ENCODE peak calls at places on chromosomes 13 and 19, in four cellular contexts. One of them, this sample, is unnamed.

GRCh38 chr19:19900574-19901444 is at the start of gene ZNF93:
- DNase-seq in breast epithelium: peak
- DNase-seq in tibial nerve: peak
- DNase-seq in A549: no peak
- DNase-seq in this sample: peak

GRCh38 chr19:46000497-46001246 is 5.4 kb downstream of the CCDC61 start:
- DNase-seq in A549: no peak
- DNase-seq in breast epithelium: peak
- DNase-seq in tibial nerve: no peak
- DNase-seq in this sample: peak

GRCh38 chr19:30783212-30783611 is 411.0 kb downstream of the ZNF536 start:
- DNase-seq in tibial nerve: no peak
- DNase-seq in A549: no peak
- DNase-seq in breast epithelium: no peak
- DNase-seq in this sample: no peak

GRCh38 chr13:96252903-96253302 is 163.0 kb downstream of the HS6ST3 start:
- DNase-seq in breast epithelium: no peak
- DNase-seq in tibial nerve: no peak
- DNase-seq in A549: no peak
- DNase-seq in this sample: no peak

GRCh38 chr19:35790981-35791813 is 15.8 kb downstream of the ARHGAP33 start:
- DNase-seq in tibial nerve: no peak
- DNase-seq in breast epithelium: no peak
- DNase-seq in A549: peak
- DNase-seq in this sample: no peak

GRCh38 chr19:4499855-4500254 is 18.4 kb downstream of the PLIN4 start:
- DNase-seq in A549: no peak
- DNase-seq in breast epithelium: no peak
- DNase-seq in tibial nerve: no peak
- DNase-seq in this sample: no peak

GRCh38 chr19:47093841-47094240 is 19.7 kb downstream of the ZC3H4 start:
- DNase-seq in tibial nerve: no peak
- DNase-seq in breast epithelium: no peak
- DNase-seq in A549: no peak
- DNase-seq in this sample: no peak

GRCh38 chr13:33970746-33971145 is 152.8 kb downstream of the RFC3 start:
- DNase-seq in A549: no peak
- DNase-seq in breast epithelium: no peak
- DNase-seq in tibial nerve: no peak
- DNase-seq in this sample: no peak

GRCh38 chr13:86974995-86975328 is 696.2 kb upstream of the SLITRK5 start:
- DNase-seq in tibial nerve: no peak
- DNase-seq in breast epithelium: no peak
- DNase-seq in A549: no peak
- DNase-seq in this sample: no peak

GRCh38 chr19:10112037-10112751 is 701 bp downstream of the P2RY11 start:
- DNase-seq in breast epithelium: no peak
- DNase-seq in tibial nerve: no peak
- DNase-seq in A549: peak
- DNase-seq in this sample: no peak

GRCh38 chr19:10114651-10115391 is 3.3 kb downstream of the P2RY11 start:
- DNase-seq in breast epithelium: no peak
- DNase-seq in tibial nerve: no peak
- DNase-seq in A549: peak
- DNase-seq in this sample: no peak

GRCh38 chr19:10112895-10113591 is 1.6 kb downstream of the P2RY11 start:
- DNase-seq in tibial nerve: no peak
- DNase-seq in A549: peak
- DNase-seq in breast epithelium: no peak
- DNase-seq in this sample: peak

GRCh38 chr19:10113964-10114650 is 2.6 kb downstream of the P2RY11 start:
- DNase-seq in tibial nerve: no peak
- DNase-seq in breast epithelium: no peak
- DNase-seq in A549: no peak
- DNase-seq in this sample: no peak

DNA sequence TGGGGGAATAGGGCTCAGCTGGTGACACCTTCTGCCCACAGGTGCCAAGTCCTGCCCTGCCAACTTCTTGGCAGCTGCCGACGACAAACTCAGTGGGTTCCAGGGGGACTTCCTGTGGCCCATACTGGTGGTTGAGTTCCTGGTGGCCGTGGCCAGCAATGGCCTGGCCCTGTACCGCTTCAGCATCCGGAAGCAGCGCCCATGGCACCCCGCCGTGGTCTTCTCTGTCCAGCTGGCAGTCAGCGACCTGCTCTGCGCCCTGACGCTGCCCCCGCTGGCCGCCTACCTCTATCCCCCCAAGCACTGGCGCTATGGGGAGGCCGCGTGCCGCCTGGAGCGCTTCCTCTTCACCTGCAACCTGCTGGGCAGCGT is 2.1 kb downstream of the P2RY11 start:
- DNase-seq in breast epithelium: no peak
- DNase-seq in tibial nerve: no peak
- DNase-seq in A549: no peak
- DNase-seq in this sample: no peak
- TF ChIP-seq POLR2A in breast epithelium: no peak
- TF ChIP-seq POLR2A in tibial nerve: no peak
- TF ChIP-seq POLR2A in A549: no peak
- TF ChIP-seq POLR2A in this sample: peak

GRCh38 chr13:42526276-42526675 is 47.7 kb upstream of the TNFSF11 start:
- DNase-seq in tibial nerve: no peak
- DNase-seq in breast epithelium: no peak
- DNase-seq in A549: no peak
- DNase-seq in this sample: no peak

GRCh38 chr13:42525035-42525504 is 48.9 kb upstream of the TNFSF11 start:
- DNase-seq in tibial nerve: no peak
- DNase-seq in A549: peak
- DNase-seq in breast epithelium: no peak
- DNase-seq in this sample: no peak

DNA sequence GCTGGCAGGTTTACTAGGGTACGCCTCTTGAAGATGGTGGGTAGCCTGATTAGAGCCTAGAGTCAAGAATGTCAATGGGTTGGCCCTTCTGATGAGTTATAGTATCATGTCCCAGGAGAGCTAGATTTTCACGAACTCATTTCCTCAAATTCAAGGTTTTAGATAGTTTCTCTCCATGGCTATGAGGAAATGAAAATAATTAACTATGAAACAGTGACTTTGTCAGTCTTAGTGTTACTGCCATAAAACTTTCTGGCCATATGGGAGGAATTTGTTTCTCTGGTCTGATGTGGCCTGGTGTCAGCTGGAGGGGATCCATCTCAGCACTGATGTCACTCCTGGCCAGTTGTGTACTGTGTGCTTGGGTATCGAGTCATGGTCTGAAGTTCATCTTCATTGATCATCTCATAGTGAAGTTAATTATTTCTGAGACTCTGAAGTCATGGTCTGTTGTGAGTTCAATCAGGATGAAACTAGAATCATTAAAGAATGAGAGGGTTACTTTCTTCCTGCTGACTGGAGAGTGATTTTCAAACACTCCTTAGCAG is 49.4 kb upstream of the TNFSF11 start:
- DNase-seq in tibial nerve: no peak
- DNase-seq in A549: peak
- DNase-seq in breast epithelium: no peak
- DNase-seq in this sample: no peak
- TF ChIP-seq POLR2A in tibial nerve: no peak
- TF ChIP-seq POLR2A in A549: no peak
- TF ChIP-seq POLR2A in breast epithelium: no peak
- TF ChIP-seq POLR2A in this sample: no peak

GRCh38 chr19:48899781-48900476 is at the start of gene NUCB1:
- DNase-seq in tibial nerve: peak
- DNase-seq in breast epithelium: peak
- DNase-seq in A549: peak
- DNase-seq in this sample: peak
- TF ChIP-seq POLR2A in tibial nerve: peak
- TF ChIP-seq POLR2A in breast epithelium: peak
- TF ChIP-seq POLR2A in A549: peak
- TF ChIP-seq POLR2A in this sample: peak

DNA sequence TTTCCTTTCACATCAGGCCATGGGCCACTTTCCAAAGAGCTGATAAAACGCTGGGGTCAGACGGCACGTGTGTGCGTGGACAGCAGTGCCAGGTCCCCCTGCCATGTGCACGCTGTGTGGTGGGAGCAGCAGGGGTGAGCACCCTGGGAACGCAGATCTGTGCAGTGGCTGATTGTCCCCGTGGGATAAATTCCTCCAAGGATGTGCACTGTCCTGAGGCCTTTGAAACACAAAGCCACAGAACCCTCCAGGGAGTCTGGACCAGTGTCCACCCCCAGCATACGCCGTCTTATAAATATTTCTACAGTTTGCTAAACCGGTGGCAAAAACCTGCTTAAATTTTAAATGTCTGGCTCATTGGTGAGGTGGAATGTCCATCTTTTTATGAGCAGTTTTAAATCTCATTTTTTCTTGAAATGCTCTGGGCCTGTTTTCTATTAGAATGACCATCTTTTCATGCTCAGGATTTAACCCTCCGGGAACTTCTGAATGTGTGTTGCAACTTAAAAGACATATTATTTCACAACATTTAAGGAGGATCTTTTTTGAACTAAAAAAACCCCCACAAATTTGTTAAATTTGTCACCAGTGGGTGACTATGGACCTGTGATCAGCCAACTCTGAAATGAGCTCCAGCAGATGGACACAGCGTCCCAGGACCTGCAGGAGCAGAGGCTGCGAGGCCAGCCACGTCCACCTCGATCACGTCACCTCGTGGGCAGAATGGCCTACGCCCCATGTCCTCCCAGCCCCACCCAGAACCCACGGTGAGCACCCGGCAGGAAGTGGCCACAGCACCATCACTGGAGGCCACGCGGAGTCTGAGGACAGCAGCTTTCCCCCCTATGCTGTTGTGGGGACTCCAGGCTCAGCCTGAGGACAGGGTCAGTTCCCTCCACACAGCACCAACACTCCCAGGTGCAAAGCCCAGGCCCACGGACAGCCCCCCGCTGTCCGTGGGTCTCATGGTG is 68.6 kb downstream of the RASA3 start:
- DNase-seq in tibial nerve: no peak
- DNase-seq in breast epithelium: peak
- DNase-seq in A549: peak
- DNase-seq in this sample: peak
- TF ChIP-seq POLR2A in tibial nerve: no peak
- TF ChIP-seq POLR2A in breast epithelium: no peak
- TF ChIP-seq POLR2A in A549: peak
- TF ChIP-seq POLR2A in this sample: no peak

DNA sequence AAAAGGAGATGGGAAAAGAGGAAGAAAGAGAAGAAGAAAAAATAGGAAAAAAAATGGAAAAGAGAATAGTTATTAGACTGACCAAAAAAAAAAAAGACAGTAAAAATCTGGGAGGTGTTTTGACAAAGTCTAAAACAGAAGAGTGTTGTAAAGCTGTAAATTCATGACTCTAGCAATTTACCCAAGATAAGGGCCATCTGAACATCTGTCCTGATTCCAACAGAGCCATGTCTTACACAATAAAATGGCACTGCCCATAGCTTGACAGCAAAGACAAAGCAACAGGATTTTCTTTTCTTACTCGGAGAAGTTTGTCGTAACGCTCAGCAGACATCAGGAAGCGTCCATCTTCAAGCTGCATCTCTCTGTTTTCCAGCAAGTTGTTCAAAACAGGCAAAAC is 69.8 kb downstream of the VWA8 start:
- DNase-seq in breast epithelium: no peak
- DNase-seq in A549: no peak
- DNase-seq in tibial nerve: no peak
- DNase-seq in this sample: no peak
- TF ChIP-seq POLR2A in breast epithelium: no peak
- TF ChIP-seq POLR2A in A549: no peak
- TF ChIP-seq POLR2A in tibial nerve: no peak
- TF ChIP-seq POLR2A in this sample: no peak

DNA sequence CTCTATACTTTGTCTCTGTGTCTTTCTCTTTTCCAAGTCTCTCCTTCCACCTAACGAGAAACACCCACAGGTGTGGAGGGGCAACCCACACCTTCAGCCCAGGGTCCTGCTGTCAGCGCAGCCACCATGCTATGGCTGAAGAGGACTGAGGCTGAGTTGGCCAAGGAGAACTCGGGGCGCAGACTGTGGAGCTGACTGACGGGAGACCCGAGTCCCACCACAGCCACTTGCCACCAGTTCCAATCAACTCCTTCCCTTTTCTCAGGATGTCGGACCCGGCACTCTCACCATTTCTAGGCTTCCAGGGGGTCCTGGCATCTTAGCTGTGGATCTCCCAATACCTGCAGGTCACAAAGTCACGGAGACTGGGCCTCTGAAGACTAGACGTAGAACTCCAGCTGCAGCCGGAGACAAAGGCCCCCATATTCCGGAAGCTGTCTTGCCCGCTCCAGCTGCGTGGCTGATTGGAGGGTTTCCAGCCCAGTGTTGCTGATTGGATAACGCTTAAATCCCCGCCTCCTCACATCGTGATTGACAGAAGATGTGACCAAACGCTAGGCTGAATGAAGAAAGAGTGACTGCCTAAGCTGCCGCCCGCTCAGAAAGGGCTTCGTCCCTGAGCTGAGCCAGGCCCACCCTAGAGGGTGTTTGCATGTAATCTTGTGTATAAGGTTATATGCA is 63.6 kb downstream of the ZNF429 start:
- DNase-seq in breast epithelium: peak
- DNase-seq in A549: no peak
- DNase-seq in tibial nerve: peak
- DNase-seq in this sample: no peak
- TF ChIP-seq POLR2A in breast epithelium: no peak
- TF ChIP-seq POLR2A in A549: no peak
- TF ChIP-seq POLR2A in tibial nerve: no peak
- TF ChIP-seq POLR2A in this sample: peak

GRCh38 chr19:18519962-18520847 is 1.7 kb downstream of the ELL start:
- DNase-seq in A549: peak
- DNase-seq in breast epithelium: peak
- DNase-seq in tibial nerve: peak
- DNase-seq in this sample: peak
- TF ChIP-seq POLR2A in A549: no peak
- TF ChIP-seq POLR2A in breast epithelium: no peak
- TF ChIP-seq POLR2A in tibial nerve: no peak
- TF ChIP-seq POLR2A in this sample: no peak

DNA sequence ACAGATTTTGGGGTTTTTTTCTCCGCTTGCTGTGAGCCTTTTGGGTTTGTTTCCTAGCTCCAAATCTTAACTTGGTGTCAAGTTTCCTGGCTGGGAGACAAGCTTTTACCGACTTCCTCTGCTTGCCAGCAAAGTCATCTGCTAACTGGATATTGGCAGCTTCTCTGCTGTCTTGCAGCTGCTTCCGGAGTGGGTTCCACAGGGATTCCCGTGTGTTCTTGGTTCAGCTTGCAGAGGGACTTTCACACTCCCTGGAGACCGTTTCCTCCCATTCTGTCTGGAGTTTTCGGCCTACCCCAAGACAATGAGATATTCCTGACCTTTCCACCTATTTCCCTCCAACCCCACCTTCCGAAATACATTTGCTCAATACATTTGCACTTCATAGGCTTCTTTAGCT is 2.2 kb upstream of the COLGALT1 start:
- DNase-seq in A549: no peak
- DNase-seq in breast epithelium: peak
- DNase-seq in tibial nerve: peak
- DNase-seq in this sample: no peak
- TF ChIP-seq POLR2A in A549: no peak
- TF ChIP-seq POLR2A in breast epithelium: no peak
- TF ChIP-seq POLR2A in tibial nerve: no peak
- TF ChIP-seq POLR2A in this sample: no peak